ENCODE peak calls at places on chromosomes 1 and 21, in nine cellular contexts. J, L, N, C, I, Y, H, V and T are unnamed samples.

GRCh38 chr1:6141601-6142000 is 38.5 kb downstream of the CHD5 start:
- DNase-seq in J (no peak), L (peak), N (no peak), C (no peak), I (peak), Y (no peak), H (no peak), V (no peak), T (peak)

GRCh38 chr1:155636397-155637153 is 26.6 kb downstream of the MSTO1 start:
- DNase-seq in J (no peak), L (no peak), N (no peak), C (no peak), I (no peak), Y (no peak), H (no peak), V (no peak), T (no peak)

GRCh38 chr1:107132780-107133179 is 8.1 kb upstream of the NTNG1 start:
- DNase-seq in J (no peak), L (no peak), N (no peak), C (no peak), I (no peak), Y (no peak), H (no peak), V (no peak), T (no peak)

GRCh38 chr1:205536759-205537361 is 32.4 kb downstream of the CDK18 start:
- DNase-seq in J (no peak), L (no peak), N (no peak), C (no peak), I (no peak), Y (no peak), H (no peak), V (no peak), T (no peak)

GRCh38 chr1:55322842-55323241 is 107.7 kb upstream of the USP24 start:
- DNase-seq in J (no peak), L (no peak), N (no peak), C (no peak), I (no peak), Y (no peak), H (no peak), V (no peak), T (no peak)

GRCh38 chr1:219771039-219771438 is 157.3 kb downstream of the SLC30A10 start:
- DNase-seq in J (no peak), L (no peak), N (no peak), C (peak), I (peak), Y (no peak), H (no peak), V (no peak), T (no peak)

GRCh38 chr1:86409416-86410021 is 13.4 kb upstream of the ODF2L start:
- DNase-seq in J (no peak), L (no peak), N (no peak), C (no peak), I (peak), Y (no peak), H (no peak), V (peak), T (no peak)

GRCh38 chr21:14878971-14879370 is 185.8 kb downstream of the NRIP1 start:
- DNase-seq in J (no peak), L (no peak), N (no peak), C (no peak), I (no peak), Y (no peak), H (no peak), V (no peak), T (no peak)

GRCh38 chr1:225987491-225988316 is 11.4 kb downstream of the SDE2 start:
- DNase-seq in J (no peak), L (no peak), N (no peak), C (peak), I (peak), Y (no peak), H (no peak), V (peak), T (peak)

GRCh38 chr1:27235827-27236226 is 1.4 kb downstream of the WDTC1 start:
- DNase-seq in J (no peak), L (no peak), N (no peak), C (peak), I (no peak), Y (no peak), H (no peak), V (no peak), T (no peak)

GRCh38 chr1:157429841-157430240 is 122.5 kb downstream of the FCRL5 start:
- DNase-seq in J (no peak), L (no peak), N (no peak), C (no peak), I (no peak), Y (no peak), H (no peak), V (no peak), T (no peak)

GRCh38 chr1:41629571-41629970 is 145.1 kb upstream of the EDN2 start:
- DNase-seq in J (no peak), L (no peak), N (no peak), C (peak), I (no peak), Y (no peak), H (no peak), V (no peak), T (no peak)

GRCh38 chr1:22831729-22832413 is 121.2 kb downstream of the EPHB2 start:
- DNase-seq in J (no peak), L (no peak), N (no peak), C (peak), I (no peak), Y (no peak), H (no peak), V (no peak), T (no peak)

GRCh38 chr1:11784993-11785769 is 20.6 kb downstream of the MTHFR start:
- DNase-seq in J (no peak), L (peak), N (peak), C (peak), I (peak), Y (peak), H (peak), V (no peak), T (peak)

GRCh38 chr1:24454684-24455091 is 39.1 kb downstream of the NIPAL3 start:
- DNase-seq in J (no peak), L (no peak), N (no peak), C (no peak), I (no peak), Y (no peak), H (no peak), V (no peak), T (no peak)

GRCh38 chr1:78493456-78493855 is 2.7 kb downstream of the PTGFR start:
- DNase-seq in J (no peak), L (no peak), N (no peak), C (peak), I (no peak), Y (no peak), H (no peak), V (no peak), T (no peak)

GRCh38 chr1:65165269-65166002 is 17.4 kb downstream of the AK4 start:
- DNase-seq in J (no peak), L (no peak), N (no peak), C (no peak), I (peak), Y (no peak), H (no peak), V (peak), T (no peak)

GRCh38 chr21:34820051-34820450 is 151.3 kb downstream of the CLIC6 start:
- DNase-seq in J (no peak), L (no peak), N (no peak), C (no peak), I (no peak), Y (no peak), H (no peak), V (no peak), T (no peak)

GRCh38 chr1:53066941-53067738 is 5.1 kb downstream of the PODN start:
- DNase-seq in J (no peak), L (peak), N (no peak), C (peak), I (no peak), Y (no peak), H (no peak), V (no peak), T (no peak)

GRCh38 chr1:188489336-188490112 is 1660.8 kb downstream of the PLA2G4A start:
- DNase-seq in J (no peak), L (no peak), N (no peak), C (peak), I (peak), Y (no peak), H (no peak), V (no peak), T (no peak)

GRCh38 chr1:19511117-19511516 is 25.8 kb upstream of the CAPZB start:
- DNase-seq in J (no peak), L (no peak), N (no peak), C (no peak), I (no peak), Y (no peak), H (no peak), V (no peak), T (no peak)

GRCh38 chr1:172449585-172450523 is 6.0 kb upstream of the PIGC start:
- DNase-seq in J (no peak), L (peak), N (peak), C (peak), I (peak), Y (no peak), H (peak), V (peak), T (peak)

GRCh38 chr1:170460379-170460778 is 71.6 kb upstream of the GORAB start:
- DNase-seq in J (no peak), L (no peak), N (no peak), C (no peak), I (no peak), Y (no peak), H (no peak), V (no peak), T (no peak)

GRCh38 chr1:234175363-234175762 is 197.9 kb upstream of the COA6 start:
- DNase-seq in J (no peak), L (no peak), N (no peak), C (no peak), I (no peak), Y (no peak), H (no peak), V (no peak), T (no peak)

GRCh38 chr1:161019767-161020572 is 982 bp downstream of the F11R start:
- DNase-seq in J (no peak), L (no peak), N (no peak), C (no peak), I (peak), Y (no peak), H (no peak), V (no peak), T (no peak)

GRCh38 chr1:27525296-27526271 is 35.6 kb upstream of the WASF2 start:
- DNase-seq in J (no peak), L (peak), N (peak), C (peak), I (peak), Y (no peak), H (peak), V (no peak), T (peak)

GRCh38 chr1:58789322-58789856 is 5.5 kb upstream of the JUN start:
- DNase-seq in J (no peak), L (no peak), N (no peak), C (no peak), I (no peak), Y (no peak), H (no peak), V (no peak), T (no peak)

GRCh38 chr1:154453577-154454352 is 48.3 kb upstream of the TDRD10 start:
- DNase-seq in J (no peak), L (no peak), N (no peak), C (peak), I (no peak), Y (no peak), H (no peak), V (peak), T (no peak)

GRCh38 chr1:74780600-74780999 is 47.6 kb downstream of the TYW3 start:
- DNase-seq in J (no peak), L (no peak), N (no peak), C (no peak), I (peak), Y (no peak), H (no peak), V (no peak), T (no peak)